ENCODE peak calls at places on chromosomes 2 and 18, in eight cellular contexts. X is T-helper 9 cell, V is midbrain, Q is EH, W is NCI-H1092 treated with DMSO at 0.1 percent for 48 hours, Z is SIG-M5, U is EL, E is left ventricle myocardium inferior. S is an unnamed sample.

GRCh38 chr18:36899289-36899688 is 70.4 kb downstream of the KIAA1328 start:
- DNase-seq in W (no peak), V (no peak), Q (peak), E (no peak), Z (no peak), X (no peak), U (peak), S (no peak)

GRCh38 chr2:64202206-64202864 is 58.1 kb upstream of the PELI1 start:
- DNase-seq in X (no peak), U (no peak), Z (no peak), V (no peak), Q (peak), W (no peak), E (no peak), S (no peak)

GRCh38 chr18:57527479-57528237 is 58.8 kb downstream of the FECH start:
- DNase-seq in U (no peak), X (no peak), W (no peak), Q (no peak), V (no peak), Z (no peak), E (no peak), S (no peak)

GRCh38 chr18:48728204-48728833 is 189.5 kb downstream of the CTIF start:
- DNase-seq in Z (no peak), V (no peak), Q (peak), E (no peak), W (no peak), X (no peak), U (peak), S (peak)

GRCh38 chr2:107303964-107304363 is 418.0 kb upstream of the ST6GAL2 start:
- DNase-seq in W (no peak), V (no peak), Q (peak), Z (no peak), E (no peak), U (no peak), X (no peak), S (no peak)

GRCh38 chr2:177165731-177166711 is 46.6 kb upstream of the HNRNPA3 start:
- DNase-seq in Q (peak), Z (no peak), E (no peak), W (peak), U (no peak), V (peak), X (no peak), S (peak)

GRCh38 chr2:46135936-46136335 is 161.3 kb upstream of the EPAS1 start:
- DNase-seq in X (no peak), E (no peak), Q (peak), V (no peak), U (peak), W (no peak), Z (no peak), S (no peak)

GRCh38 chr2:174836345-174836999 is 72.2 kb upstream of the CHRNA1 start:
- DNase-seq in U (peak), E (no peak), X (no peak), Z (no peak), V (no peak), W (no peak), Q (peak), S (peak)

GRCh38 chr2:163748420-163748819 is 12.6 kb upstream of the FIGN start:
- DNase-seq in X (no peak), Z (no peak), W (no peak), E (no peak), V (no peak), Q (no peak), U (no peak), S (no peak)

GRCh38 chr2:220445429-220446105 is 818.1 kb downstream of the SLC4A3 start:
- DNase-seq in Z (no peak), X (no peak), U (peak), Q (peak), V (no peak), E (no peak), W (no peak), S (no peak)

GRCh38 chr2:127514485-127514884 is 11.8 kb downstream of the IWS1 start:
- DNase-seq in V (peak), U (no peak), Q (no peak), W (no peak), X (no peak), E (peak), Z (no peak), S (no peak)

GRCh38 chr2:234839285-234839684 is 112.5 kb upstream of the SH3BP4 start:
- DNase-seq in V (no peak), Z (no peak), Q (peak), U (no peak), X (no peak), E (no peak), W (no peak), S (no peak)

GRCh38 chr2:38602136-38602731 is 494 bp downstream of the HNRNPLL start:
- DNase-seq in U (no peak), X (peak), E (peak), Z (no peak), V (no peak), W (peak), Q (no peak), S (peak)

GRCh38 chr2:240394549-240394948 is 40.9 kb upstream of the GPC1 start:
- DNase-seq in X (no peak), Q (no peak), U (no peak), W (no peak), V (no peak), E (no peak), Z (no peak), S (no peak)

GRCh38 chr2:236354973-236355595 is 90.9 kb upstream of the ASB18 start:
- DNase-seq in E (no peak), Q (no peak), V (no peak), W (no peak), X (no peak), U (no peak), Z (no peak), S (no peak)

GRCh38 chr18:76922107-76922506 is 99.8 kb downstream of the ZNF236 start:
- DNase-seq in V (peak), Z (no peak), X (no peak), U (peak), E (no peak), W (peak), Q (peak), S (peak)

GRCh38 chr2:215357660-215358059 is 45.8 kb downstream of the ATIC start:
- DNase-seq in Z (no peak), W (no peak), X (no peak), Q (peak), U (no peak), V (no peak), E (no peak), S (no peak)

GRCh38 chr2:85439986-85440385 is 21.5 kb downstream of the SH2D6 start:
- DNase-seq in X (no peak), W (no peak), V (no peak), Z (no peak), Q (no peak), U (no peak), E (no peak), S (no peak)

S was measured in cerebellar cortex.